ENCODE peak calls at places on chromosomes 11 and 22, in six cellular contexts. Q is uterus, W is lower lobe of right lung, O is adrenal gland, Z is aorta, V is coronary artery. A is an unnamed sample.

GRCh38 chr11:69599502-69599901 is 41.5 kb upstream of the CCND1 start:
- DNase-seq in Q (no peak), W (no peak), O (no peak), Z (no peak), V (no peak), A (no peak)

GRCh38 chr22:49788492-49788891 is 39.2 kb downstream of the BRD1 start:
- DNase-seq in Q (no peak), W (peak), O (peak), Z (peak), V (no peak), A (peak)

GRCh38 chr11:35688023-35688422 is 25.4 kb downstream of the TRIM44 start:
- DNase-seq in Q (no peak), W (no peak), O (no peak), Z (no peak), V (no peak), A (no peak)

GRCh38 chr22:17536269-17536668 is 27.0 kb upstream of the SLC25A18 start:
- DNase-seq in Q (no peak), W (no peak), O (no peak), Z (peak), V (peak), A (no peak)

GRCh38 chr11:96748639-96749370 is 359.0 kb downstream of the JRKL start:
- DNase-seq in Q (no peak), W (no peak), O (no peak), Z (no peak), V (no peak), A (no peak)

GRCh38 chr11:17765381-17766359 is 31.1 kb downstream of the KCNC1 start:
- DNase-seq in Q (no peak), W (peak), O (no peak), Z (no peak), V (no peak), A (no peak)

GRCh38 chr11:114477946-114478537 is 38.8 kb downstream of the REXO2 start:
- DNase-seq in Q (no peak), W (no peak), O (no peak), Z (no peak), V (no peak), A (no peak)

GRCh38 chr22:19622061-19622441 is 92.3 kb upstream of the SEPTIN5 start:
- DNase-seq in Q (no peak), W (no peak), O (no peak), Z (no peak), V (no peak), A (no peak)

GRCh38 chr11:108142304-108142703 is 20.9 kb downstream of the ACAT1 start:
- DNase-seq in Q (no peak), W (no peak), O (no peak), Z (no peak), V (no peak), A (no peak)

GRCh38 chr11:71461696-71462095 is 8.7 kb downstream of the NADSYN1 start:
- DNase-seq in Q (no peak), W (no peak), O (no peak), Z (peak), V (no peak), A (no peak)

GRCh38 chr11:10379433-10379832 is 74.6 kb downstream of the ADM start:
- DNase-seq in Q (no peak), W (no peak), O (no peak), Z (no peak), V (no peak), A (no peak)

GRCh38 chr11:84014539-84014938 is 728.4 kb upstream of the CCDC90B start:
- DNase-seq in Q (no peak), W (no peak), O (no peak), Z (no peak), V (no peak), A (no peak)

GRCh38 chr11:131674051-131674755 is 303.8 kb downstream of the NTM start:
- DNase-seq in Q (no peak), W (peak), O (peak), Z (peak), V (no peak), A (peak)

GRCh38 chr11:67464411-67465189 is 4.5 kb downstream of the TMEM134 start:
- DNase-seq in Q (peak), W (peak), O (peak), Z (peak), V (peak), A (peak)

GRCh38 chr11:2789791-2790580 is 90.2 kb upstream of the KCNQ1OT1 start:
- DNase-seq in Q (peak), W (peak), O (peak), Z (peak), V (peak), A (no peak)

GRCh38 chr11:18527512-18527911 is 770 bp upstream of the TSG101 start:
- DNase-seq in Q (no peak), W (no peak), O (no peak), Z (no peak), V (no peak), A (no peak)

GRCh38 chr11:111285205-111286079 is 12.9 kb upstream of the POU2AF3 start:
- DNase-seq in Q (no peak), W (no peak), O (no peak), Z (no peak), V (no peak), A (no peak)

GRCh38 chr11:6604081-6604626 is 580 bp downstream of the ILK start:
- DNase-seq in Q (peak), W (no peak), O (peak), Z (peak), V (peak), A (no peak)

GRCh38 chr22:40324468-40325305 is 21.6 kb upstream of the ADSL start:
- DNase-seq in Q (no peak), W (no peak), O (no peak), Z (no peak), V (no peak), A (no peak)

GRCh38 chr11:92782806-92783205 is 186.6 kb upstream of the MTNR1B start:
- DNase-seq in Q (no peak), W (no peak), O (no peak), Z (no peak), V (no peak), A (no peak)

GRCh38 chr11:123173856-123174186 is 21.2 kb downstream of the CLMP start:
- DNase-seq in Q (no peak), W (no peak), O (no peak), Z (no peak), V (no peak), A (no peak)

GRCh38 chr11:77081381-77081851 is 14.6 kb downstream of the CAPN5 start:
- DNase-seq in Q (peak), W (peak), O (no peak), Z (peak), V (no peak), A (peak)

GRCh38 chr11:30735946-30736345 is 149.8 kb upstream of the MPPED2 start:
- DNase-seq in Q (no peak), W (no peak), O (no peak), Z (no peak), V (no peak), A (no peak)

GRCh38 chr11:111387318-111387863 is 8.3 kb upstream of the POU2AF1 start:
- DNase-seq in Q (no peak), W (peak), O (peak), Z (no peak), V (no peak), A (peak)

GRCh38 chr11:72626637-72626936 is 47.6 kb downstream of the PDE2A start:
- DNase-seq in Q (no peak), W (no peak), O (no peak), Z (no peak), V (no peak), A (no peak)

GRCh38 chr22:32911526-32911925 is 110.0 kb downstream of the TIMP3 start:
- DNase-seq in Q (no peak), W (no peak), O (no peak), Z (no peak), V (no peak), A (no peak)

GRCh38 chr11:56783448-56784041 is 35.0 kb upstream of the OR9G4 start:
- DNase-seq in Q (no peak), W (no peak), O (no peak), Z (no peak), V (no peak), A (no peak)

GRCh38 chr11:75429902-75430691 is 2.9 kb downstream of the KLHL35 start:
- DNase-seq in Q (no peak), W (peak), O (peak), Z (peak), V (no peak), A (peak)

DNA sequence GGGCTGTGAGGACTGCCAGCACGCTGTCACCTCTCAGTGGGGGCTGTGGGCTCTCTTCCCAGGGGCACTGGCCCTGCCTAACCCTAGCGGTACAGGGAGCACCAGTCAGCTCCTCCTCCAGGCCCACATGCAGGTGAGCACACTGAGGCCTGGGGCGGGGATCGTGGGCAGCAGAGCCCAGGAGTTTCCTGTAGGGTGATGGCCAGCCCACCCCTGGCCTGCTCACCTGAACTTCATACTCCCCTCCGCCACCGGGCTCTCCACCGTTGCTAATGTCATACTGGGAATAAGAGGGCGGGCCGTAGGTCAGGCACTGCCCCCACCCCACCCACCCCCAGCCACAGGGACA is 10.0 kb upstream of the TREH start:
- DNase-seq in Q (no peak), W (no peak), O (no peak), Z (peak), V (no peak), A (no peak)
- H3K4me3 ChIP-seq in Q (no peak), W (peak), O (peak), Z (no peak), V (peak), A (peak)

DNA sequence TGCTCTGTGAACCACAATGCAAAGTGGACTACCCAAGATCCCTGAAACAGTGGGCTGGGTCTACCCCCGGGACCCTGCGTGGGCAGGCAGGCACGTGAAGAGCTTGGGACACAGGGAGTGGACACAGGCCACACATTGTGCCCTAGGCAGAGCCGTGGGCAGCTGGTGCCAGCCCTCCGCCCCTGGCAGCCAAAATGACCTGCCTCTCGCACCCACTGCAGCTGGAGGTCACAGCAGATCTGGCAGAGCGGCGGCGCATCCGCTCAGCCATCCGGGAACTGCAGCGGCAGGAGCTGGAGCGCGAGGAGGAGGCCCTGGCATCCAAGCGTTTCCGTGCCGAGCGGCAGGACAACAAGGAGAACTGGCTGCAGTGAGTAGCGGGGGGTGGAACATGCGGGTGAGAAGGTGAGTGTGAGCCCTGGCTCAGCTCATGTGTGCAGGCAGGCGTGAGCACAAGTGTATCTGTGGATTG is 6.7 kb downstream of the SMTN start:
- DNase-seq in Q (no peak), W (no peak), O (no peak), Z (no peak), V (peak), A (no peak)
- H3K27ac ChIP-seq in Q (peak), W (no peak), O (no peak), Z (peak), V (peak), A (no peak)

GRCh38 chr11:44728085-44728410 is 1.3 kb downstream of the TSPAN18 start:
- DNase-seq in Q (no peak), W (no peak), O (no peak), Z (no peak), V (no peak), A (no peak)
- H3K4me3 ChIP-seq in Q (peak), W (peak), O (peak), Z (no peak), V (peak), A (peak)

GRCh38 chr11:95089620-95090542 is at the start of gene ENDOD1:
- DNase-seq in Q (peak), W (peak), O (peak), Z (peak), V (peak), A (peak)
- H3K27ac ChIP-seq in Q (peak), W (peak), O (peak), Z (peak), V (peak), A (peak)

GRCh38 chr11:62694455-62695167 is 5.3 kb upstream of the LRRN4CL start:
- DNase-seq in Q (peak), W (peak), O (peak), Z (peak), V (peak), A (peak)

GRCh38 chr11:62688481-62688880 is 849 bp downstream of the LRRN4CL start:
- DNase-seq in Q (no peak), W (no peak), O (no peak), Z (no peak), V (no peak), A (no peak)

GRCh38 chr11:62687508-62688396 is 1.6 kb downstream of the LRRN4CL start:
- DNase-seq in Q (no peak), W (no peak), O (no peak), Z (no peak), V (no peak), A (no peak)

GRCh38 chr11:62689421-62690183 is at the start of gene LRRN4CL:
- DNase-seq in Q (peak), W (no peak), O (peak), Z (peak), V (peak), A (peak)
- H3K4me3 ChIP-seq in Q (peak), W (peak), O (no peak), Z (no peak), V (peak), A (peak)

GRCh38 chr11:100638648-100639047 is 48.4 kb upstream of the ARHGAP42 start:
- DNase-seq in Q (no peak), W (no peak), O (no peak), Z (no peak), V (no peak), A (no peak)
- H3K27ac ChIP-seq in Q (peak), W (peak), O (no peak), Z (no peak), V (no peak), A (peak)

GRCh38 chr22:35912668-35913067 is 116.0 kb downstream of the RBFOX2 start:
- DNase-seq in Q (no peak), W (no peak), O (no peak), Z (no peak), V (no peak), A (no peak)

GRCh38 chr22:35913925-35914324 is 114.7 kb downstream of the RBFOX2 start:
- DNase-seq in Q (no peak), W (no peak), O (no peak), Z (no peak), V (no peak), A (no peak)

GRCh38 chr22:35915477-35916013 is 113.1 kb downstream of the RBFOX2 start:
- DNase-seq in Q (no peak), W (no peak), O (no peak), Z (no peak), V (no peak), A (no peak)

GRCh38 chr22:35914665-35915476 is 113.8 kb downstream of the RBFOX2 start:
- DNase-seq in Q (peak), W (no peak), O (peak), Z (peak), V (no peak), A (peak)

DNA sequence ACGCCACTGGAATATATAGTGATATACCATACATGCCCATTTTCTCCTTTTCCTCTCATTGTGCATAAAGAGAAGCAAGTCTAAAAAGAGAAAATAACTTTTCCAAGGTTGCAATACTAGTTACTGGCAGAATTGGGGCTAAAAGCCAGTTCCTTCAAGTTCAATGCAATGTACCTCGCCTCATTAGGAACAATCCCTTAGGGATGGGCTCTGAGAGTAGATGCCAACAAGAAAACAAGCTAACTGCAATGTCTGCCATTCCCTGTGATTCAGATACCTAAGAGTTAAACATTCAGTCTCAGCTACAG is 114.3 kb downstream of the RBFOX2 start:
- DNase-seq in Q (no peak), W (no peak), O (no peak), Z (no peak), V (no peak), A (no peak)
- H3K4me3 ChIP-seq in Q (peak), W (peak), O (no peak), Z (peak), V (peak), A (peak)

DNA sequence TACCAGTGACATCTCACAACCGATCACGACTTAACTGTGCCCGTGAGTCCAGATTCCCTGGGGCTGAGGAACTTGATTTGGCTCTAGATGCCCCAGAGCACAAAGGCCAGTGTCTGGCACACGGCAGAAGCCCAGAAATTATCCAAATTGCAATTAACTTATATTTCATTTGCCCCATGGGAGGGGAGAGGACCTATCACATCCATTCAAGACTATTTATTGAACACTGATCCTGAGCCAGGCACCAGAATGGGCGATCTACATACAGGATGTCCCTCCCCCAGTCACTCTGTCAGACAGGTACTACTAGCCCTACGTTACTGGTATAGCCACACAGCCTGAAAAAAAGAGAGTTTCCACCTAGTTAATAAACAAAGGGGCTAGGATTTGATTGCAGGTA is 5.1 kb downstream of the DNAL4 start:
- DNase-seq in Q (no peak), W (no peak), O (no peak), Z (no peak), V (no peak), A (no peak)
- H3K27ac ChIP-seq in Q (peak), W (peak), O (peak), Z (peak), V (peak), A (peak)

DNA sequence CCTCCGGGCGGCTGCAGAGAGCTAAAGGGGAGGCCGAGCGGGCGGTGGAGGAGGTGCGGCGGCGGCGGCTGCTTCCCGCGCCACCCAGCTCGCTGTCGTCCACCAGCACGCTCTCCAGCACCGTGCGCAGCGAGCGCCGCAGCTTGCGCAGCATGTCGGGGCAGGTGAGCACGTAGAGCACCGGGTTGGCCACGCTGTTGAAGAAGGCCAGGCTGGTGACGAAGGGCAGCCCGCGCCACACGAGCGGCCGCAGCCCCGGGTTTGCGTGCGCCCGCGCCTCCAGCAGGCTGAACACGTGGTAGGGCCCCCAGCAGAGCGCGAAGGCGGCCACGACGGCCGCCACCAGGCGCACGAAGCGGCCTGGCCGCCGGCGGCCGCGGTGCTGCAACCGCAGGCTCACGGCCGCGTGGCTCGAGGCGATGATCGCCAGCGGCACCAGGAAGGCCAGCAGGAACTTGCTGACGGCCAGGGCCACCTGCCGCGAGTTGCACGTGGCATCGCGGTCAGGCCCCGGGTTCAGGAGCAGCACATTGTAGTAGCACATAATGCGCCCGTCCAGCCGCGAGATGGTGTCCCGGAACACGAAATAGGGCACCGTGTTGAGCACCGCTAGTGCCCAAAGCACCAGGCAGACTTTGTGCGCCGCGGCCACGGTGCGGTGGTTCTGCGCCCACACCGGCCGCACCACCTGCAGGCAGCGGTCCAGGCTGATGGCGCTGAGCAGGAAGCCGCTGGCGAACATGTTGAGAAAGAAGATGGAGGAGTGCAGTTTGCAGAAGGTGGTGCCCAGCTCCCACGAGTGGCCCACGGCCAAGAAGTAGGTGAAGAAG is 2.9 kb downstream of the PTGDR2 start:
- DNase-seq in Q (no peak), W (peak), O (no peak), Z (no peak), V (no peak), A (no peak)
- H3K4me3 ChIP-seq in Q (no peak), W (no peak), O (no peak), Z (no peak), V (no peak), A (no peak)

DNA sequence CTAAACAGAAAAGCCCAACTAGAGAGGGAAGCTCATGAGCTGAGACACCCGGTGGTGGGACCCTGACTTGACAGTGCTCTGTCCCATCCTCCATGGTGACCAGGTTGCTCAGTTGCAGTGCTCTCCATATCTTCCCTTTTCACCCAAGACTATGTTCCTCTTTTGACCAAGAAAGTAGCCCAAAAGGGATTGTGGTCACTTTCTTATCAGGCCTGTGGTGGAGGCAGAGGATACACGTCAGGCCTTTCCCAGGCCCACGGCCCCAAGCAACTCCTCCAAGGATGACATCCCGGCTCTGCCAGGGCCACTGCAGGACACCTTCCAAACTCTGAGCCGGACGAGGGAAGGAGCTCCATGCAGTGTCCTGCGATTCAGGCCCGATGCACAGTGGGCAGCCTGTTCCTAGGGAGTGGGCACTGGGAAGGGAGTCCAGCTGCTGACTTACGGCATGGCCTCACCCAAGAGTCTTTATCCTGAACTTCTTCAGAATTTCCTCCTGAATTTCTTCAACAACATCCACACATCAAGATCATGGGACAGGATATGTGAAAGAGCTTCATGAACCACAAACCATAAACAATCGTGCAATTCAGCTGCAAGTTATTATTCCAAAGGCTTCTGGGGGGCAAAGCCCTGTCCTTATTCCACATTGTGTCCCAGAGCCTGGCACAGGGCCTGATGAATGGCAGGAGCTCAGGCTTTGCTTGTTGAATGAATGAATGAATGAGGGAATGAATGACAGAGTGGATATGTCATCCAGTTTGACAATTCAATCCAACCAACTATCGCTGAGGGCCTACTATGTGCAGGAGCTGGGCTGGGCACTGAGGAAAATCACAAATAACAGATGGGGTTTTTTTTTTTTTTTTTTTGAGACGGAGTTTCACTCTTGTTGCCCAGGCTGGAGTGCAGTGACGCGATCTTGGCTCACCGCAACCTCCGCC is 36.0 kb upstream of the MYH9 start:
- DNase-seq in Q (no peak), W (no peak), O (no peak), Z (no peak), V (no peak), A (no peak)
- H3K27ac ChIP-seq in Q (no peak), W (peak), O (no peak), Z (no peak), V (no peak), A (peak)